ENCODE peak calls at places on chromosomes 5 and 9, in four cellular contexts. S is tibial artery, K is endothelial cell, M is IMR-90. P is an unnamed sample.

GRCh38 chr5:36820900-36821299 is 55.7 kb upstream of the NIPBL start:
- DNase-seq in K (no peak), M (no peak), S (no peak), P (peak; percentile 50)

GRCh38 chr5:73544429-73545402 is 20.7 kb downstream of the ANKRA2 start:
- DNase-seq in S (no peak), K (no peak), M (no peak), P (no peak)

GRCh38 chr9:132745911-132746709 is 75.8 kb downstream of the GTF3C4 start:
- DNase-seq in M (no peak), K (no peak), S (no peak), P (no peak)

GRCh38 chr5:141508440-141508807 is 19.5 kb downstream of the PCDHGC5 start:
- DNase-seq in M (no peak), K (no peak), S (no peak), P (no peak)

GRCh38 chr9:129639034-129639630 is 2.8 kb downstream of the ASB6 start:
- DNase-seq in S (no peak), K (no peak), M (no peak), P (no peak)

GRCh38 chr5:141637693-141638419 is 1.1 kb downstream of the RELL2 start:
- DNase-seq in S (peak; percentile 82), M (peak; percentile 37), K (peak; percentile 84), P (no peak)

GRCh38 chr5:54090495-54091084 is 219.8 kb downstream of the ARL15 start:
- DNase-seq in M (peak; percentile 85), K (no peak), S (no peak), P (no peak)

GRCh38 chr5:93598141-93598996 is 15.3 kb downstream of the NR2F1 start:
- DNase-seq in M (peak; percentile 56), K (no peak), S (no peak), P (no peak)

GRCh38 chr9:120886490-120886967 is 9.5 kb upstream of the PHF19 start:
- DNase-seq in K (no peak), S (no peak), M (peak; percentile 78), P (no peak)

GRCh38 chr5:40409600-40409999 is 270.1 kb upstream of the PTGER4 start:
- DNase-seq in S (no peak), K (no peak), M (no peak), P (no peak)

GRCh38 chr9:113973963-113974413 is 97.9 kb downstream of the ZNF618 start:
- DNase-seq in M (peak; percentile 25), K (no peak), S (no peak), P (no peak)

GRCh38 chr5:43207601-43208000 is 15.6 kb downstream of the NIM1K start:
- DNase-seq in M (peak; percentile 77), K (no peak), S (no peak), P (no peak)

GRCh38 chr9:4509590-4509984 is 19.3 kb downstream of the SLC1A1 start:
- DNase-seq in S (no peak), K (no peak), M (no peak), P (no peak)

GRCh38 chr9:4638968-4639367 is 23.1 kb upstream of the PLPP6 start:
- DNase-seq in K (no peak), M (no peak), S (no peak), P (no peak)

GRCh38 chr9:3856592-3856991 is 330.8 kb upstream of the RFX3 start:
- DNase-seq in M (peak; percentile 26), K (no peak), S (no peak), P (no peak)

GRCh38 chr9:5532301-5532700 is 22.0 kb downstream of the PDCD1LG2 start:
- DNase-seq in K (no peak), M (no peak), S (no peak), P (no peak)

GRCh38 chr5:38650540-38651275 is 94.3 kb upstream of the LIFR start:
- DNase-seq in M (peak; percentile 20), S (no peak), K (no peak), P (no peak)

GRCh38 chr5:119330367-119331183 is 25.2 kb upstream of the TNFAIP8 start:
- DNase-seq in S (no peak), K (no peak), M (no peak), P (no peak)

GRCh38 chr5:90479611-90480385 is 5.1 kb downstream of the POLR3G start:
- DNase-seq in S (no peak), K (no peak), M (peak; percentile 59), P (no peak)

DNA sequence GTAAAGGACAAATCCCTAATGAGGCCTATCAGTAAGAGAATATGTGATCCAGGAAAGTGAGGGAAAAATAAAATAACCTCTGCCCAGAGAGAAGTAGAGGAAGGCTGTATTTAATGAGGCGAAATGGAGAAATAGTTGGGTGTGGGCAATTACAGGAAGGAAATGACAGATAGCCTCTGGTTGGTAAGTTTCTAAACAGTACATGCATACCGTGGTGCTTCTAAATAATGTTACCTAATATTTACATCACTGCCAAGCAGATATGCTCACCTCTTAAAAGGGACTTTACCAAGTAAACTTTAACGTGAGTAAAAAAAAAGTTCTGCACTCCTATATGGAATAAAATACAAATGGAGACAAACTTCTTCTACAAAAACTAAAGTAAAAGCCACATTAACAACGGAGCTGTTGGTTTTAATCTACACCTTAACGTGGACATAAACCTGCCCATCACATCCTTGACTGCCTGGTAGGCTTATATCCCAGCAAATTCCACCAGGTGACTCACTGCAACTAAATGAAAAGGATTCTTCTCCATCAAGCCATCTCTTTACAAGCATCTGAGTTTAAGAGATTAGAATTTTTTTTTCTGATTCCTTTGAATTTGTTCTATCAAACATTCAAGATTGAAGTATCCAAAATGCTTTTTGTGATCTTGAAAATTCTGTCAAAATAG is 12.4 kb downstream of the NFIL3 start:
- DNase-seq in M (peak; percentile 47), K (no peak), S (no peak), P (no peak)
- TF ChIP-seq CTCF in M (no peak), K (no peak), S (no peak), P (no peak)

GRCh38 chr5:172666251-172666650 is 25.2 kb downstream of the NEURL1B start:
- DNase-seq in M (peak; percentile 17), K (peak; percentile 30), S (peak; percentile 69), P (no peak)
- TF ChIP-seq CTCF in M (peak; percentile 1), K (no peak), S (peak; percentile 34), P (no peak)

DNA sequence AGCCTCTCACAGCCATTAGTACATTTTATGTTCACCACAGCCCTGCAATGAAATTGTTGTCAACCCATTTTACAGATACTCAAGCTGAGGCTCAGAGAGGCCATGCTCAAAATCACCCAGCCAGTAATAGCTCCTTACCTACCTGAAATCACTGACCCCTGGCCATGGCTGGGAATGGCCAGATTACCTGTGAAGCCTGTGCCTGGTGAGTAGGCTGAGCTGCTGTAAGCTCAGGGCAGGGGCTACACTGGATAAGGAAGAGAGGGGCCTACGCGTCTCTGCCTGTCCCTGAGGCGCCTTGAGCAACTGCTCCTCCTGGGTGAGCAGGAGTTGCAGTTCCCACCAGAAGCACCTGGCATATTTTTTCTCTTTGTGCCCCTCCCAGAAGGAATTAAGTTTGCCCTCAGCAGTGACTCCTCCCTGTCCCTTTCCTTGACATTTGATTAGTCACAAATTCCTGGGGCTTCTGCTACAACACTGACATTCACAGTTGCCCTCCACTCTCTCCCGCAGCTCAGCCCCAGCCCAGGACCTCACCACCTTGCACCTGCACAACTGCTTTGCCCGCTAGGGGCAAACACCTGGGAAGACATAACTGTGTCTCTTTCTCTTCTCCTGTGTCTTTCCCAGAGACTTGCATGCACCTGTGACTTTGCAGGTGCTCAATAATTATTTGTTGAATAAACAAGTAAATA is 5.7 kb downstream of the CLTB start:
- DNase-seq in K (no peak), S (peak; percentile 39), M (no peak), P (no peak)
- TF ChIP-seq CTCF in K (no peak), S (no peak), M (no peak), P (no peak)

DNA sequence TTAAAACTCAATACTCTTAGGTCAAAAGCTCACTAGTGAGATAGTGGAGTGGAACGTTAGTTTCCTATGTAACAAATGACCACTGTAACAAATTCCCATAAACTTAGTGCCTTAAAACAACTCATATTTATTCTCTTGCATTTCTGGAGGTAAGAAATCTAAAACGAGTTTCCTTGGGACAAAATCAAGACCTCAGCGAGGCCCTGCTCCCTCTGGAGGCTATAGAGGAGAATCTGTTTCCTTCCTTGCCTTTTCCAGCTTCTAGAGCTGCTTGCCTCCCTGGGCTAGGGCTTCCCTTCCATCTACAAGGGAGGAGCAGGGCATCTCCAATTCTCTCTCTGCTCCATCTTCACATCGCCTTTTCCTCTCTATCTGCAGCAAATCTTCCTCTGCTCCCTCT is 32.0 kb downstream of the SEMA5A start:
- DNase-seq in S (no peak), K (no peak), M (peak; percentile 47), P (no peak)
- TF ChIP-seq CTCF in S (peak; percentile 18), K (peak; percentile 24), M (peak; percentile 44), P (no peak)

GRCh38 chr5:88830567-88830966 is 52.4 kb downstream of the MEF2C start:
- DNase-seq in M (no peak), K (no peak), S (no peak), P (no peak)

GRCh38 chr5:88829773-88830172 is 53.2 kb downstream of the MEF2C start:
- DNase-seq in K (no peak), M (no peak), S (no peak), P (no peak)

GRCh38 chr5:88827997-88828396 is 55.0 kb downstream of the MEF2C start:
- DNase-seq in S (no peak), M (peak; percentile 14), K (no peak), P (no peak)

GRCh38 chr5:88826959-88827585 is 55.9 kb downstream of the MEF2C start:
- DNase-seq in M (peak; percentile 90), S (no peak), K (peak; percentile 50), P (peak; percentile 78)

GRCh38 chr5:88829053-88829452 is 53.9 kb downstream of the MEF2C start:
- DNase-seq in K (no peak), M (no peak), S (no peak), P (peak; percentile 57)
- TF ChIP-seq CTCF in K (peak; percentile 58), M (no peak), S (peak; percentile 47), P (peak; percentile 54)

P was measured in CD14-positive monocyte.